ENCODE peak calls at places on chromosomes 16 and 17, in five cellular contexts. One of them, this sample, is unnamed.

GRCh38 chr17:45129426-45129939 is 2.8 kb downstream of the PLCD3 start:
- DNase-seq in fibroblast of lung: no peak
- DNase-seq in adrenal gland: peak; percentile 94
- DNase-seq in psoas muscle: peak; percentile 72
- DNase-seq in uterus: no peak
- DNase-seq in this sample: peak; percentile 89

GRCh38 chr17:74749262-74750038 is 1.0 kb downstream of the NHERF1 start:
- DNase-seq in uterus: no peak
- DNase-seq in psoas muscle: peak; percentile 39
- DNase-seq in fibroblast of lung: peak; percentile 27
- DNase-seq in adrenal gland: peak; percentile 41
- DNase-seq in this sample: peak; percentile 78

GRCh38 chr17:73292031-73292531 is 19.7 kb downstream of the CDC42EP4 start:
- DNase-seq in uterus: no peak
- DNase-seq in fibroblast of lung: peak; percentile 85
- DNase-seq in psoas muscle: peak; percentile 65
- DNase-seq in adrenal gland: peak; percentile 68
- DNase-seq in this sample: no peak

GRCh38 chr17:4248504-4249277 is 15.1 kb downstream of the ANKFY1 start:
- DNase-seq in uterus: no peak
- DNase-seq in adrenal gland: no peak
- DNase-seq in psoas muscle: no peak
- DNase-seq in fibroblast of lung: no peak
- DNase-seq in this sample: no peak

GRCh38 chr17:12789075-12789975 is at the start of gene ARHGAP44:
- DNase-seq in fibroblast of lung: peak; percentile 65
- DNase-seq in psoas muscle: peak; percentile 71
- DNase-seq in uterus: peak; percentile 75
- DNase-seq in adrenal gland: peak; percentile 38
- DNase-seq in this sample: peak; percentile 85

GRCh38 chr17:33200116-33200515 is 93.0 kb downstream of the ASIC2 start:
- DNase-seq in adrenal gland: no peak
- DNase-seq in psoas muscle: no peak
- DNase-seq in fibroblast of lung: peak; percentile 54
- DNase-seq in uterus: peak; percentile 37
- DNase-seq in this sample: peak; percentile 24

GRCh38 chr16:27892879-27893278 is 170.6 kb downstream of the GSG1L start:
- DNase-seq in psoas muscle: no peak
- DNase-seq in adrenal gland: no peak
- DNase-seq in fibroblast of lung: peak; percentile 1
- DNase-seq in uterus: no peak
- DNase-seq in this sample: no peak

GRCh38 chr17:40109471-40109824 is 9.1 kb upstream of the NR1D1 start:
- DNase-seq in uterus: no peak
- DNase-seq in adrenal gland: no peak
- DNase-seq in psoas muscle: no peak
- DNase-seq in fibroblast of lung: no peak
- DNase-seq in this sample: no peak

GRCh38 chr17:74185786-74186185 is 17.7 kb upstream of the RPL38 start:
- DNase-seq in psoas muscle: no peak
- DNase-seq in fibroblast of lung: no peak
- DNase-seq in adrenal gland: no peak
- DNase-seq in uterus: no peak
- DNase-seq in this sample: no peak

GRCh38 chr17:82844796-82845162 is 5.0 kb upstream of the ZNF750 start:
- DNase-seq in adrenal gland: no peak
- DNase-seq in uterus: no peak
- DNase-seq in psoas muscle: no peak
- DNase-seq in fibroblast of lung: no peak
- DNase-seq in this sample: no peak
- H3K27ac ChIP-seq in adrenal gland: no peak overlapping the region
- H3K27ac ChIP-seq in uterus: no peak overlapping the region
- H3K27ac ChIP-seq in psoas muscle: peak overlapping the region; percentile 16
- H3K27ac ChIP-seq in fibroblast of lung: no peak overlapping the region
- H3K27ac ChIP-seq in this sample: no peak overlapping the region

GRCh38 chr17:43406676-43407645 is 8.2 kb downstream of the ARL4D start:
- DNase-seq in adrenal gland: no peak
- DNase-seq in uterus: no peak
- DNase-seq in fibroblast of lung: peak; percentile 82
- DNase-seq in psoas muscle: no peak
- DNase-seq in this sample: no peak
- H3K27ac ChIP-seq in adrenal gland: no peak overlapping the region
- H3K27ac ChIP-seq in uterus: peak overlapping the region; percentile 71
- H3K27ac ChIP-seq in fibroblast of lung: peak overlapping the region; percentile 48
- H3K27ac ChIP-seq in psoas muscle: no peak overlapping the region
- H3K27ac ChIP-seq in this sample: peak overlapping the region; percentile 39

DNA sequence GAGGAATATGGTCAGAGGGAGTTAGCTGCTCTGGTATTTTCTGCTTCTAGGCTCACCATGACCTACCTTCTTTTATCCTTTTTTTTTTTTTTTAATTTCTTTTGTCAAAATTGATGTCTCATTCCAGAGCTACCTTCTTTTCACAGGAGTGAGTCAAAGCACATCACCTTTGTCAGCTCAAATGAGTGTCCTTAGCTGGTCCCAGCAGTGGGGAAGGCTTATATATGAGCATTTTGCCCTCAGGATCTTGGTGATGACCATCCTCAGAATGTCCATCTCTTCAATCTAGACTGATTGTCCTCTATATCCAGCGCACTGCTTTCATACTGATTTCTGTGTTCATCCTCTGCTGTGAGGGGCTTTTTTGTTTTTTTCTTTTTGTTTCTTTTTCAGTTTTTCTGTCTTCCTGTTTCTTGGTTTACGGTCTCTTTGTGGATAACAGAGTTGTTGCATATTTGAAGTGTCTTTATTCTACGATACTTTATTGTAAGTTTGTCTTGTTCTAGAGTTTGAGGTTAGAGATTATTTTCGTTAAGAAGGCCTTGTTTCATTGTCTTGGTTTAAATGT is 24.9 kb downstream of the CBFB start:
- DNase-seq in psoas muscle: no peak
- DNase-seq in adrenal gland: no peak
- DNase-seq in fibroblast of lung: no peak
- DNase-seq in uterus: no peak
- DNase-seq in this sample: no peak
- H3K27ac ChIP-seq in psoas muscle: peak overlapping the region; percentile 87
- H3K27ac ChIP-seq in adrenal gland: no peak overlapping the region
- H3K27ac ChIP-seq in fibroblast of lung: no peak overlapping the region
- H3K27ac ChIP-seq in uterus: no peak overlapping the region
- H3K27ac ChIP-seq in this sample: no peak overlapping the region

GRCh38 chr17:50184057-50184456 is 17.4 kb downstream of the COL1A1 start:
- DNase-seq in psoas muscle: no peak
- DNase-seq in adrenal gland: no peak
- DNase-seq in uterus: no peak
- DNase-seq in fibroblast of lung: peak; percentile 41
- DNase-seq in this sample: no peak
- H3K27ac ChIP-seq in psoas muscle: no peak overlapping the region
- H3K27ac ChIP-seq in adrenal gland: no peak overlapping the region
- H3K27ac ChIP-seq in uterus: peak overlapping the region; percentile 96
- H3K27ac ChIP-seq in fibroblast of lung: peak overlapping the region; percentile 40
- H3K27ac ChIP-seq in this sample: peak overlapping the region; percentile 63

GRCh38 chr16:70738083-70738977 is 52.5 kb upstream of the MTSS2 start:
- DNase-seq in fibroblast of lung: peak; percentile 40
- DNase-seq in uterus: peak; percentile 71
- DNase-seq in psoas muscle: peak; percentile 81
- DNase-seq in adrenal gland: peak; percentile 87
- DNase-seq in this sample: peak; percentile 66
- H3K27ac ChIP-seq in fibroblast of lung: peak overlapping the region; percentile 100
- H3K27ac ChIP-seq in uterus: peak overlapping the region; percentile 85
- H3K27ac ChIP-seq in psoas muscle: peak overlapping the region; percentile 98
- H3K27ac ChIP-seq in adrenal gland: peak overlapping the region; percentile 77
- H3K27ac ChIP-seq in this sample: peak overlapping the region; percentile 94

DNA sequence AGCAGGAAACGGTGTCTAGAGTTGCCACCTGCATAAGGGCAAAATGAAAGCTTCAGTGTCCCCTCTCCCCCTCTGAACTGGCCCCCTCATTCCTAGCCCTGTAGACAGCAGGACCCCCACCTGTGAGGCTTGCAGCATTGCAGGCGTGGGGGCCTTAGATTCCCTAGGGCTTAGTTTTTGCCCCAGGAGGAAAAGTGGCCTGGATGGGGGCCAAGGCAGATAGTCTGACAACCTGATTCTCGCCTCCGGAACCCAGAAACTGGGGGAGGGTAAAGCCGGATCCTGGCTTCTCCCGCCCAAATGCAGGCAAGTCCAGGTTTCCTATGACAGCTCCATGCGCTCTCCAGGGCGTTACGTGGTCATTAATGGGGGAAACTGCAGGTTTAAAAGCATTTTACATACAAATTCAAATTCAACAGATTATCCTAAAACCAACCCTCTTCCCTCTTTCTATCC is 651 bp upstream of the HOXB6 start:
- DNase-seq in adrenal gland: no peak
- DNase-seq in psoas muscle: no peak
- DNase-seq in fibroblast of lung: no peak
- DNase-seq in uterus: no peak
- DNase-seq in this sample: no peak
- H3K27ac ChIP-seq in adrenal gland: peak overlapping the region; percentile 38
- H3K27ac ChIP-seq in psoas muscle: no peak overlapping the region
- H3K27ac ChIP-seq in fibroblast of lung: no peak overlapping the region
- H3K27ac ChIP-seq in uterus: peak overlapping the region; percentile 65
- H3K27ac ChIP-seq in this sample: peak overlapping the region; percentile 56

DNA sequence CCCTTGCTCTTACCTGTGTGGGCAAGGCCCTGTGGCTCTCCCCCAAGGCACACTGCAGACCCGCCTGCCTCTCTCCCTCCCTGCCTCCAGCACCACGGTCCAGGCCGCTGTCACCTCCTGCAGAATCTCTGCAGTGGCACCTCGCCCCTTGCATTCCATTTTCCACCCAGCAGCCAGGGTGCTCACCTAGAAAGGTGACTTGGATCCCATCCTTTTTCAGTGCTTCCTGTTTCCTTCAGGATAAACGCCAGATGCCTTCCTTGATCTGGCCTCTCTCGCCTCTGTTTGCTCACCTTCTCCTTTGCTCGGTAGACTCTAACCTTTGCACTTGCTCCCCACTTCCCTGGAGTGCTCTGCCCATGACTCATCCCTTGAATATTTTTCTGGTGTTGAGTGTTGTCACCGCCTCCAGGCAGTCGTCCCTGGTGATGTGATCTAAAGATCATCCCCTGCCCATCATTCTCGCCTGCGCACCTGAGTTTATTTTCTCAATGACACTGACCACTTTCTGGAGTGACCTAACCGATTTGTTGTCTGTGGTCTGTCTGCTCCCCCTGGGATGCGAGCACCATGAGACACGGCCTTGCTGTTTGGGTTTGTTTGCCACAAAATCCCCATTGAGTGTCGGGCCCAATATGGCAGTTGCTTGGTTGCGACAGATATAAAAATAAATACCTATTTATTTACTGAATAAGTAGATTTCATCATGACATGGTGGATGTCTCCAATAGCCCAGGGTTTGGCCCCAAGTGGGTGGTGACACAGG is 79.1 kb upstream of the LGALS9 start:
- DNase-seq in uterus: no peak
- DNase-seq in fibroblast of lung: peak; percentile 41
- DNase-seq in adrenal gland: no peak
- DNase-seq in psoas muscle: no peak
- DNase-seq in this sample: peak; percentile 79
- H3K27ac ChIP-seq in uterus: no peak overlapping the region
- H3K27ac ChIP-seq in fibroblast of lung: no peak overlapping the region
- H3K27ac ChIP-seq in adrenal gland: no peak overlapping the region
- H3K27ac ChIP-seq in psoas muscle: no peak overlapping the region
- H3K27ac ChIP-seq in this sample: peak overlapping the region; percentile 88

DNA sequence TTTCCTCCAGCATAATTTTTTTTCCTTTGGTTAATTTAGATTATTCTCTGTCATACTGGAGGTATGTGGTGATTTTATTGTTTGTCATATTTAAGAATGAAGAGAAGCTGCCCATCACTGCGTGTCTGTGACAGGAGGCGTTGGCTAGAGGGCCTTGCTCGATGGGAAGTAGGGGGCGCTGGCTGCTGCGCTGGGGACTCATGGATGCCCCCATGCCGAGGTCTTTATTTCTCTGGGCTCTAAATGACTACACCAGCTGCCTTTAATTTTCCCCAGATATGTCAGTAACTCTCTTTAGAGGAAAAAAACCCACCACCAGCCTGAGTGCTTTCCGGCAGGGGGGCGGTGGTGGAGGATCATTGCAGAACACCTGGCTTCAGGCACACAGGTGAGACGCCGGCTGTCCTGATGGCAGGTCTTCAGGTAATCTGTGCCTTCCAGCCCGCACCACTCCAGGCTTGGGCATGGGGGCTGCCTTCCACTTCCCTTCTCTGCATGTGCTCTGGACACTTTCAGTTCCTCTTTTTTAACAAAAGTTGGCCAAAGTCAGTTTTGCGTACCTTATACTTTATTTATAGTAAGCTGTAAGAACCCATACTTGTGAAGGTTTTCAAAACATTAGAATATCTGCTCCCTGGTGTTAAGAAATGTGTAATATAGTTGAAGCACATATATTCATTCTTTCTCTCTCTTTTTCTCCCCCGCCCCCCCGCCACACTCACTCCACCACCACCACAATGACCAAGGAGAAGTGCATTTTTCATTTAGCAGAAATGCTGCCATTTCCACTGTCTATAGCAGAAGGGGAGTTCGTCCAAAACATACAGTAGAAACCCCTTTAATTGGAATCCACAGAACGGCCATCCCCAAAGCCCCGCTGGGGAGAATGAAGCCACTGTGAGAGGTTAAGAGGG is 192.7 kb downstream of the RPTOR start:
- DNase-seq in fibroblast of lung: no peak
- DNase-seq in psoas muscle: no peak
- DNase-seq in uterus: no peak
- DNase-seq in adrenal gland: no peak
- DNase-seq in this sample: no peak
- H3K27ac ChIP-seq in fibroblast of lung: no peak overlapping the region
- H3K27ac ChIP-seq in psoas muscle: no peak overlapping the region
- H3K27ac ChIP-seq in uterus: no peak overlapping the region
- H3K27ac ChIP-seq in adrenal gland: no peak overlapping the region
- H3K27ac ChIP-seq in this sample: no peak overlapping the region

DNA sequence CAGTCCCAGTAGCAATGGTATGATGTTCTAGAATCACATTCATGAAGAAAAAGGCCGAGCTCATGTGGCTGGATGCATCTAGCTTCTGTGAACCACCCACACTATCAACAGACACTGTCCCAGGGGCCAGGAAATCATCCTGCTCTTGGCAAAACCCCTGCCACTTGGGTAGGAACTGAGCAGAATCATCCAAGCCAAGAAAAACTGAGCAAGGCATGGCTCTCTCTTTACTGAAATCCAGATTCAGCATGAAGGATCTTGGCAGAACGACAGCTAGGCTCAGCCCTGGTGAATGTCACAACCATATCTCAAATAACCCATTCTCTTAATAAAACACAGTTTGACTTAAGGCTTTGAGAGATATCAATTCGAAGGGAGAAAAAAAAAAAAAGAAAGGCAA is 72.3 kb downstream of the MAF start:
- DNase-seq in adrenal gland: no peak
- DNase-seq in psoas muscle: no peak
- DNase-seq in fibroblast of lung: no peak
- DNase-seq in uterus: no peak
- DNase-seq in this sample: no peak
- H3K27ac ChIP-seq in adrenal gland: no peak overlapping the region
- H3K27ac ChIP-seq in psoas muscle: no peak overlapping the region
- H3K27ac ChIP-seq in fibroblast of lung: no peak overlapping the region
- H3K27ac ChIP-seq in uterus: no peak overlapping the region
- H3K27ac ChIP-seq in this sample: no peak overlapping the region